ENCODE peak calls at places on chromosomes 11 and 22, in ten cellular contexts. L, N, S, P, U, T, D, Z, I and X are unnamed samples.

GRCh38 chr22:24087071-24087795 is 76.1 kb downstream of the CABIN1 start:
- DNase-seq in L (no peak), N (peak; percentile 7), S (no peak), P (no peak), U (no peak), T (no peak), D (no peak), Z (no peak), I (peak; percentile 8), X (peak; percentile 46)

GRCh38 chr22:37173709-37174108 is 14.3 kb downstream of the C1QTNF6 start:
- DNase-seq in L (peak; percentile 73), N (peak; percentile 13), S (peak; percentile 75), P (peak; percentile 42), U (peak; percentile 14), T (no peak), D (no peak), Z (no peak), I (no peak), X (no peak)

GRCh38 chr11:12478743-12479142 is 101.4 kb downstream of the PARVA start:
- DNase-seq in L (no peak), N (no peak), S (no peak), P (no peak), U (no peak), T (no peak), D (no peak), Z (no peak), I (no peak), X (no peak)

GRCh38 chr11:72759468-72759867 is 7.3 kb upstream of the ARAP1 start:
- DNase-seq in L (peak; percentile 31), N (no peak), S (no peak), P (no peak), U (no peak), T (no peak), D (no peak), Z (no peak), I (no peak), X (no peak)

GRCh38 chr11:96315476-96315875 is 27.5 kb downstream of the MAML2 start:
- DNase-seq in L (no peak), N (no peak), S (no peak), P (no peak), U (no peak), T (no peak), D (no peak), Z (no peak), I (no peak), X (no peak)

GRCh38 chr22:49333206-49333605 is 494.5 kb downstream of the BRD1 start:
- DNase-seq in L (no peak), N (no peak), S (no peak), P (no peak), U (no peak), T (no peak), D (no peak), Z (no peak), I (peak; percentile 14), X (peak; percentile 52)

GRCh38 chr11:127027000-127027399 is 26.4 kb upstream of the KIRREL3 start:
- DNase-seq in L (no peak), N (no peak), S (no peak), P (no peak), U (no peak), T (no peak), D (no peak), Z (no peak), I (no peak), X (no peak)

GRCh38 chr22:33000342-33001280 is 57.6 kb downstream of the SYN3 start:
- DNase-seq in L (peak; percentile 89), N (peak; percentile 74), S (peak; percentile 57), P (peak; percentile 77), U (peak; percentile 64), T (peak; percentile 41), D (peak; percentile 14), Z (peak; percentile 2), I (no peak), X (peak; percentile 80)

GRCh38 chr11:504053-504993 is 2.7 kb downstream of the RNH1 start:
- DNase-seq in L (peak; percentile 83), N (peak; percentile 80), S (peak; percentile 65), P (no peak), U (peak; percentile 80), T (no peak), D (no peak), Z (no peak), I (peak; percentile 18), X (peak; percentile 81)

GRCh38 chr11:12222099-12222751 is 111.8 kb downstream of the MICAL2 start:
- DNase-seq in L (peak; percentile 90), N (peak; percentile 78), S (no peak), P (peak; percentile 75), U (peak; percentile 63), T (no peak), D (no peak), Z (no peak), I (no peak), X (peak; percentile 82)

GRCh38 chr11:14179126-14179820 is 179.7 kb downstream of the RRAS2 start:
- DNase-seq in L (no peak), N (no peak), S (no peak), P (no peak), U (no peak), T (no peak), D (no peak), Z (no peak), I (no peak), X (no peak)

GRCh38 chr22:44409211-44409648 is 88.8 kb downstream of the RTL6 start:
- DNase-seq in L (no peak), N (peak; percentile 10), S (no peak), P (peak; percentile 51), U (no peak), T (no peak), D (no peak), Z (no peak), I (no peak), X (peak; percentile 60)

GRCh38 chr11:130674686-130675085 is 226.2 kb downstream of the ADAMTS15 start:
- DNase-seq in L (no peak), N (no peak), S (no peak), P (no peak), U (no peak), T (no peak), D (no peak), Z (no peak), I (no peak), X (no peak)

GRCh38 chr11:62680825-62681240 is 2.0 kb upstream of the UBXN1 start:
- DNase-seq in L (no peak), N (peak; percentile 52), S (peak; percentile 56), P (no peak), U (no peak), T (no peak), D (peak; percentile 88), Z (peak; percentile 57), I (peak; percentile 57), X (no peak)

GRCh38 chr11:2094354-2095197 is 44.6 kb downstream of the IGF2 start:
- DNase-seq in L (no peak), N (no peak), S (peak; percentile 11), P (peak; percentile 34), U (peak; percentile 72), T (no peak), D (no peak), Z (no peak), I (no peak), X (peak; percentile 59)

GRCh38 chr22:32826537-32826936 is 25.0 kb downstream of the TIMP3 start:
- DNase-seq in L (no peak), N (no peak), S (no peak), P (no peak), U (no peak), T (no peak), D (no peak), Z (no peak), I (no peak), X (no peak)

DNA sequence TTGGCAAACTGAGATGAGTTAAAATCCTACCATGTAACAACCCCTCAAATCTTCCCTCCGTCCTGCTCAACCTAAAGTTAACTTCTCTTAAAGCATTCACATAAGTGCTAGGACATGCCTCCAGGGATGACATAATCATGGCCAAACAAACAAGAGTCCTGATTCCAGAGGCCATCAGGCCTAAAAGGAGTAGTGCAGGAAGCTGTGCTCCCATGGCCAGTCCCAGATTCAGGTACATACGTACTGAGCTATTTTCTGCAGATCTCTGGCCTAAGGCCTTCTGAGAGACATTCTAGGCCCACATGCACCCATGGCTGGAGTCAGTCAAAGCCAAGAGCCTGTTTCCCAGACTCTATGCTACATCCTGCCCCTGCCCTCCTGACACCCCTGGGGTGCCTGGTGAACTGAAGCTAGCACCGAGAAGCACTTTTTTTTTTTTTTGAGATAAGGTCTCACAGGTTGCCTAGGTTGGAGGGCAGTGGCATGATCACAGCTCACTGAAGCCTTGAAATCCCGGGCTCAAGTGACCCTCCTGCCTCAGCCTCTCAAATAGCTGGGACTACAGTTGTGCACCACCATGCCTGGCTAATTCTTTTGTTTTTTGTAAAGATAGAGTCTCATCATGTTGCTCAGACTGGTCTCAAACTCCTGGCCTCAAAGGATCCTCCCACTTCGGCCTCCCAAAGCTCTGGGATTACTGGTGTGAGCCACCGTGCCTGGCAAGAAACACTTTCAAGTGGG is 586 bp downstream of the CD3D start:
- DNase-seq in L (no peak), N (no peak), S (no peak), P (no peak), U (no peak), T (no peak), D (no peak), Z (peak; percentile 39), I (peak; percentile 68), X (no peak)
- H3K4me3 ChIP-seq in L (no peak overlapping the region), N (no peak overlapping the region), S (no peak overlapping the region), P (no peak overlapping the region), U (no peak overlapping the region), T (no peak overlapping the region), D (no peak overlapping the region), Z (peak overlapping the region; percentile 88), I (peak overlapping the region; percentile 89), X (peak overlapping the region; percentile 32)

DNA sequence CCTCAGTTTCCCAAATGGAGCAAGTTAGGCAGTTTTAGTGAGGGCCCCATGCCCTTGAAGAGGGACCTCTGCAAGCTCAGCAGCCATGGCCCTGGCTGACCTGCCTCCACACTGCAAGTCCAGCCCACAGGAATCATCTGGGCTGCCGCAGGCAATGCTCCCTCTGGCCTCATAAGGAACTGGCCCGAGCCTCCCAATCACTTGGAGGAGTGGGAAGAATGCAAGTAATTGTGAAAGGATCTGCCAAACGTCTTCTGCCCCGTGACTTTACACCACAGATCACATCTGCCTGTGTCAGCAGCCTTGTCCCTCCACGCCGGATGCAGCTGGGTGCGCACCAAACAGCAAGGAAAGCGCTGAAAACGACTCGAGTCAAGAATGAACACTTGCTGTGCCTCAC is 23.9 kb downstream of the OPCML start:
- DNase-seq in L (peak; percentile 69), N (no peak), S (no peak), P (no peak), U (no peak), T (no peak), D (no peak), Z (no peak), I (no peak), X (no peak)
- H3K4me1 ChIP-seq in L (no peaks in the 10 kb centered on the region), N (no peaks in the 10 kb centered on the region), S (no peaks in the 10 kb centered on the region), P (no peaks in the 10 kb centered on the region), U (no peaks in the 10 kb centered on the region), T (no peaks in the 10 kb centered on the region), D (no peaks in the 10 kb centered on the region), Z (no peaks in the 10 kb centered on the region), I (no peaks in the 10 kb centered on the region), X (no peaks in the 10 kb centered on the region)

GRCh38 chr11:10693509-10694071 is at the start of gene IRAG1:
- DNase-seq in L (peak; percentile 82), N (peak; percentile 79), S (peak; percentile 70), P (peak; percentile 83), U (peak; percentile 47), T (peak; percentile 24), D (no peak), Z (no peak), I (no peak), X (peak; percentile 65)
- H3K4me3 ChIP-seq in L (peak within 1 kb of the TSS; percentile 28), N (peak within 1 kb of the TSS; percentile 52), S (peak within 1 kb of the TSS; percentile 81), P (peak within 1 kb of the TSS; percentile 10), U (peak within 1 kb of the TSS; percentile 7), T (peak within 1 kb of the TSS; percentile 41), D (no peak within 1 kb of the TSS), Z (no peak within 1 kb of the TSS), I (no peak within 1 kb of the TSS), X (peak within 1 kb of the TSS; percentile 46)

GRCh38 chr11:120208012-120208441 is 2.8 kb upstream of the OAF start:
- DNase-seq in L (no peak), N (no peak), S (no peak), P (peak; percentile 28), U (no peak), T (no peak), D (no peak), Z (no peak), I (no peak), X (no peak)
- H3K4me1 ChIP-seq in L (peaks cover 14% of the 10 kb centered on the region), N (peaks cover 15% of the 10 kb centered on the region), S (no peaks in the 10 kb centered on the region), P (peaks cover 25% of the 10 kb centered on the region), U (peaks cover 40% of the 10 kb centered on the region), T (peaks cover 44% of the 10 kb centered on the region), D (peaks cover 13% of the 10 kb centered on the region), Z (no peaks in the 10 kb centered on the region), I (peaks cover 12% of the 10 kb centered on the region), X (peaks cover 24% of the 10 kb centered on the region)